ENCODE peak calls at places on chromosomes 2 and 18, in nine cellular contexts. E, B, A, Y, R, N, H, C and G are unnamed samples.

GRCh38 chr18:10182009-10182624 is 268.3 kb downstream of the VAPA start:
- DNase-seq in Y (no peak), C (peak; percentile 61), A (no peak), N (no peak), H (no peak), B (no peak), R (no peak), E (no peak), G (no peak)

GRCh38 chr2:61853086-61853847 is 593 bp downstream of the FAM161A start:
- DNase-seq in A (no peak), C (peak; percentile 65), N (no peak), B (peak; percentile 1), E (no peak), H (no peak), R (peak; percentile 68), Y (peak; percentile 76), G (peak; percentile 78)

GRCh38 chr2:223594259-223594658 is 7.9 kb downstream of the SCG2 start:
- DNase-seq in N (no peak), R (no peak), E (no peak), Y (no peak), A (no peak), C (no peak), H (no peak), B (no peak), G (no peak)

GRCh38 chr18:1147616-1148184 is 243.0 kb downstream of the ADCYAP1 start:
- DNase-seq in H (no peak), C (no peak), Y (no peak), A (no peak), N (no peak), B (no peak), E (peak; percentile 39), R (no peak), G (no peak)

GRCh38 chr2:167134381-167135072 is 246.2 kb downstream of the XIRP2 start:
- DNase-seq in N (peak; percentile 75), R (no peak), B (peak; percentile 84), E (no peak), Y (no peak), A (no peak), H (no peak), C (peak; percentile 67), G (no peak)

GRCh38 chr2:200747668-200748618 is 63.8 kb upstream of the BZW1 start:
- DNase-seq in N (peak; percentile 94), Y (no peak), A (no peak), R (peak; percentile 71), B (no peak), C (no peak), H (no peak), E (no peak), G (no peak)

GRCh38 chr2:33307659-33308311 is 168.7 kb upstream of the RASGRP3 start:
- DNase-seq in C (no peak), Y (no peak), E (no peak), B (no peak), A (no peak), N (no peak), H (no peak), R (no peak), G (no peak)

GRCh38 chr2:58063641-58064040 is 17.0 kb downstream of the VRK2 start:
- DNase-seq in R (no peak), B (peak; percentile 24), A (no peak), E (no peak), Y (no peak), C (no peak), H (no peak), N (peak; percentile 53), G (no peak)

GRCh38 chr2:40244251-40245010 is 207.5 kb downstream of the SLC8A1 start:
- DNase-seq in B (peak; percentile 46), E (peak; percentile 72), H (peak; percentile 26), C (peak; percentile 43), R (peak; percentile 7), A (no peak), Y (peak; percentile 16), N (peak; percentile 86), G (peak; percentile 30)

GRCh38 chr2:109318150-109318948 is 189.3 kb downstream of the SH3RF3 start:
- DNase-seq in Y (no peak), R (peak; percentile 44), C (no peak), A (no peak), N (peak; percentile 90), E (no peak), H (peak; percentile 86), B (no peak), G (no peak)

GRCh38 chr2:57549642-57550102 is 496.9 kb upstream of the VRK2 start:
- DNase-seq in Y (peak; percentile 4), B (peak; percentile 12), R (no peak), C (no peak), A (no peak), E (no peak), H (no peak), N (no peak), G (no peak)

DNA sequence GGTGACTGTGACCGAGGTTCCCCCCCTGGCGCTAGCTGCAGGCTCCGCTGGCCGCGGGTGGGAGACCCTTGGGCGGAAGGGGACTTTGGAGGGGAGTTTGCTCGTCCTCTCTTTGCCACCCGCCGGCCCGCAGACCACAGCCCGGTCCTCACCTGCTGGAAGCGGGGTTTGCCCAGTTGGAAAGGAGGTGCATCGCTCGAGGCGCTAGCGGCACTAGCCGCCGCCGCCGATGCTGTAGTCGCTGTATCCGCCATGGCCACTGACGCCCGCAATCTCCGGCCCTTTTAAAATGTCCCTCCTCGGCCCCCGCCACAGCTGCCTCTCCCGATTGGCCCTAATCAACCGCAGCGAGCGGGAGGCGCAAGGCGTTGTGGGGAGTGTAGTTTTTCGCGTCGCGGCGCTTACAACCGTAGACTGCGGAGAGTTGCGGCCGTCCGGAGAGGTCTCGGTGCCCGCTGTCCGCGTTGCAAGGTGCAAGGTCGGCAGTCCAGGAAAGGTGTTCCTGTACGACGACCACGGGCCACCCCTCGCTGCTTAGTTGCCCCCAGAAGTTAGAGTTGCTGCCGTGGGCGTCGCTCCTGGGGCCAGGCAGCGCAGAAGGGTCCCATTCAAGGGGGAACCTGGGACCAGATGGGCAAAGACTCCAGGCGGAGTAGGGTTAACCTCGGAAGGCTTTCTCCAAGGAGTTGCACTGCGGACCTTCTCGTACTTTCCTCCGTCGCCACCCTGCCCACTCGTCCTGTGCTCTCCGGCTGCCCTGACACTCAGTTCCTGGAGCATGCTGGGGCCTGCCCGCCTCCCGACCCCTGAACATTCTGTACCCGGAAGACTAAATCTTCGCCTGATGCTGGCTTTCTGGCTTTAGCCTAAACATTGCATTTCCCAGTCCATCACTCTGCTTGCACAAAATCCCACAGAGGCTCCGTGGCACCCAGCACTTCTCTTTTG is at the start of gene SFXN5:
- DNase-seq in R (peak; percentile 93), B (peak; percentile 86), C (peak; percentile 71), Y (peak; percentile 88), A (peak; percentile 92), E (peak; percentile 95), H (peak; percentile 97), N (peak; percentile 94), G (peak; percentile 92)
- TF ChIP-seq CTCF in R (no peak), B (peak; percentile 31), C (peak; percentile 18), Y (no peak), A (peak; percentile 29), E (no peak), H (peak; percentile 52), N (peak; percentile 2), G (peak; percentile 1)

GRCh38 chr2:207110310-207110709 is 55.4 kb downstream of the KLF7 start:
- DNase-seq in E (no peak), N (no peak), C (no peak), A (no peak), R (no peak), Y (no peak), B (no peak), H (no peak), G (no peak)

GRCh38 chr2:207108440-207108839 is 57.3 kb downstream of the KLF7 start:
- DNase-seq in C (no peak), R (no peak), H (no peak), E (no peak), B (no peak), A (no peak), N (no peak), Y (no peak), G (no peak)

GRCh38 chr2:207107551-207107950 is 58.2 kb downstream of the KLF7 start:
- DNase-seq in A (no peak), B (no peak), N (no peak), H (no peak), C (no peak), Y (no peak), R (no peak), E (no peak), G (no peak)

GRCh38 chr2:207109768-207110167 is 56.0 kb downstream of the KLF7 start:
- DNase-seq in R (no peak), N (no peak), Y (no peak), E (no peak), A (no peak), B (no peak), H (no peak), C (no peak), G (no peak)

GRCh38 chr2:207107120-207107519 is 58.6 kb downstream of the KLF7 start:
- DNase-seq in A (no peak), H (no peak), R (no peak), Y (no peak), C (no peak), N (no peak), E (no peak), B (no peak), G (no peak)
- TF ChIP-seq CTCF in A (no peak), H (no peak), R (no peak), Y (no peak), C (no peak), N (no peak), E (no peak), B (no peak), G (no peak)

DNA sequence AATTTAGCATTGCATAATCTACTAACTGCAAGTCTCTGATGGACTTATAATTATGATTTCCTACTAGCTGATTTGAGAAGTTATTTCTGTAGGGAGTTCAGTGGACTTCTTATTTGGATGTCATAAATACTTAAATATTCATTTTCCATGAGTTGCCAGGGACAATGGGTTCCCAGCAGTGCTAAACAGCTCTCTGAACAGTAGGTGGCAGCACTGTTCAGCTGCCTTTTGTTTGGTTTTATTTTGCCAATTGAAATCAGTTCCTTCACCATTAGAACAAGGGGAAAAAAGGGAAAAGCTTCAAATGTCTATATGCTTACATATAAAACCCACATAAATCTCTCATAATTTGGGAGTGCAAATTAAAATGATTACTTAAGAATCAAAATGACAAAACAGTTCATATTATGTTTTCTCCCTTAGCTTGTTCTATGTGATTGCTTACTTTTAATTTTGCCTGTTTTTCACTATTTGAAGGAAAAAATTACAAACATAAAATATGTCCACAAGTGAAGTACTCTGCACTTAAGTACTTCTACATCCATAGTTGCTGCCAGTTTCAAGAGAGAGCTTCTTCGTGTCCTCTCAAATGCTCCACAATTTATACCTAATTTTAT is 898.9 kb downstream of the CPS1 start:
- DNase-seq in E (peak; percentile 45), A (peak; percentile 53), R (no peak), H (no peak), C (no peak), N (peak; percentile 65), B (peak; percentile 24), Y (peak; percentile 26), G (peak; percentile 34)
- TF ChIP-seq CTCF in E (peak; percentile 83), A (peak; percentile 97), R (no peak), H (peak; percentile 90), C (peak; percentile 76), N (peak; percentile 98), B (peak; percentile 94), Y (peak; percentile 96), G (peak; percentile 86)

DNA sequence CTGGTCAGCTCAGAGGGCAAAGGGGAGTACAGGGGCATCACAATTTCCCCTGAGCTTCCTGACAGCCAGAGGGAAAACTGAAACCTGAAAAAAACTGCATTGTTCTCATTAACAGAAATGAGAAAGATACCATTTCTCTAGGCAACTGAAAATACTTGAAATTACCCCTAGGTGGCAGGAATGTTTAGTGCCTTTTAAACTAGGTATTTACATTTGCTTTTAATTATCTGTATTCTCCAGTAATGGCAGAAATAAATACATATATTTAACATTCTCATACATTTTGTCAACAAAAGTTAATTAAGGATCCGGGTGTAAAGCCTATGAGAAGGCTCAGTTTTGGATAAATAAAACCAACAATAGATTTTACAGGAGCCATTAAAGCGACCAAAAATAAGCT is 34.5 kb downstream of the RPL31 start:
- DNase-seq in Y (peak; percentile 51), B (peak; percentile 8), A (no peak), E (no peak), H (no peak), R (no peak), N (peak; percentile 46), C (no peak), G (peak; percentile 65)
- TF ChIP-seq CTCF in Y (peak; percentile 48), B (peak; percentile 52), A (peak; percentile 69), E (peak; percentile 9), H (peak; percentile 57), R (no peak), N (peak; percentile 59), C (peak; percentile 71), G (peak; percentile 46)